ENCODE peak calls at places on chromosomes 5 and 9, in four cellular contexts. One of them, this sample, is unnamed.

GRCh38 chr9:131701789-131702337 is 38.0 kb downstream of the RAPGEF1 start:
- DNase-seq in cardiac fibroblast: no peak
- DNase-seq in CD8-positive, alpha-beta T cell: no peak
- DNase-seq in stimulated activated CD8-positive, alpha-beta memory T cell treated with anti-CD3 and anti-CD28 coated beads, Interleukin-15, amount 100 ng/mL, for 24 hours: no peak
- DNase-seq in this sample: no peak

GRCh38 chr5:118921946-118922345 is 66.4 kb downstream of the DTWD2 start:
- DNase-seq in stimulated activated CD8-positive, alpha-beta memory T cell treated with anti-CD3 and anti-CD28 coated beads, Interleukin-15, amount 100 ng/mL, for 24 hours: no peak
- DNase-seq in cardiac fibroblast: no peak
- DNase-seq in CD8-positive, alpha-beta T cell: no peak
- DNase-seq in this sample: no peak

GRCh38 chr5:1789838-1790462 is 9.7 kb downstream of the MRPL36 start:
- DNase-seq in stimulated activated CD8-positive, alpha-beta memory T cell treated with anti-CD3 and anti-CD28 coated beads, Interleukin-15, amount 100 ng/mL, for 24 hours: no peak
- DNase-seq in CD8-positive, alpha-beta T cell: no peak
- DNase-seq in cardiac fibroblast: peak
- DNase-seq in this sample: no peak

GRCh38 chr5:111043712-111044506 is 27.6 kb upstream of the TSLP start:
- DNase-seq in cardiac fibroblast: peak
- DNase-seq in stimulated activated CD8-positive, alpha-beta memory T cell treated with anti-CD3 and anti-CD28 coated beads, Interleukin-15, amount 100 ng/mL, for 24 hours: no peak
- DNase-seq in CD8-positive, alpha-beta T cell: no peak
- DNase-seq in this sample: peak

GRCh38 chr5:62585751-62586150 is 7.1 kb downstream of the LRRC70 start:
- DNase-seq in cardiac fibroblast: no peak
- DNase-seq in CD8-positive, alpha-beta T cell: no peak
- DNase-seq in stimulated activated CD8-positive, alpha-beta memory T cell treated with anti-CD3 and anti-CD28 coated beads, Interleukin-15, amount 100 ng/mL, for 24 hours: no peak
- DNase-seq in this sample: no peak

GRCh38 chr5:151030377-151030776 is 10.0 kb downstream of the GPX3 start:
- DNase-seq in cardiac fibroblast: no peak
- DNase-seq in stimulated activated CD8-positive, alpha-beta memory T cell treated with anti-CD3 and anti-CD28 coated beads, Interleukin-15, amount 100 ng/mL, for 24 hours: no peak
- DNase-seq in CD8-positive, alpha-beta T cell: no peak
- DNase-seq in this sample: peak

GRCh38 chr9:18861599-18862546 is 171.1 kb downstream of the SAXO1 start:
- DNase-seq in CD8-positive, alpha-beta T cell: no peak
- DNase-seq in cardiac fibroblast: peak
- DNase-seq in stimulated activated CD8-positive, alpha-beta memory T cell treated with anti-CD3 and anti-CD28 coated beads, Interleukin-15, amount 100 ng/mL, for 24 hours: no peak
- DNase-seq in this sample: peak

GRCh38 chr5:150214289-150214688 is 24.4 kb downstream of the SLC6A7 start:
- DNase-seq in cardiac fibroblast: peak
- DNase-seq in stimulated activated CD8-positive, alpha-beta memory T cell treated with anti-CD3 and anti-CD28 coated beads, Interleukin-15, amount 100 ng/mL, for 24 hours: no peak
- DNase-seq in CD8-positive, alpha-beta T cell: no peak
- DNase-seq in this sample: peak

GRCh38 chr5:169701910-169702451 is 64.9 kb downstream of the DOCK2 start:
- DNase-seq in cardiac fibroblast: peak
- DNase-seq in stimulated activated CD8-positive, alpha-beta memory T cell treated with anti-CD3 and anti-CD28 coated beads, Interleukin-15, amount 100 ng/mL, for 24 hours: no peak
- DNase-seq in CD8-positive, alpha-beta T cell: no peak
- DNase-seq in this sample: peak